ENCODE peak calls at places on chromosomes 3 and 15, in ten cellular contexts. One of them, this sample, is unnamed.

GRCh38 chr3:106302451-106303221 is 433.8 kb upstream of the CBLB start:
- DNase-seq in LHCN-M2: no peak
- DNase-seq in LoVo: no peak
- DNase-seq in EH: no peak
- DNase-seq in NCI-H1092: no peak
- DNase-seq in stimulated activated CD8-positive, alpha-beta memory T cell treated with anti-CD3 and anti-CD28 coated beads, Interleukin-4, amount 100 ng/mL, for 1 hour: no peak
- DNase-seq in NCI-H446 treated with DMSO at 0.1 percent for 48 hours: no peak
- DNase-seq in endothelial cell: no peak
- DNase-seq in effector memory CD4-positive, alpha-beta T cell: no peak
- DNase-seq in stimulated activated CD4-positive, alpha-beta T cell treated with anti-CD3 and anti-CD28 coated beads, Interleukin-4, amount 100 ng/mL, for 1 hour: no peak
- DNase-seq in this sample: no peak

GRCh38 chr3:49469037-49469875 is 811 bp upstream of the DAG1 start:
- DNase-seq in endothelial cell: peak
- DNase-seq in NCI-H1092: no peak
- DNase-seq in EH: peak
- DNase-seq in LHCN-M2: peak
- DNase-seq in effector memory CD4-positive, alpha-beta T cell: no peak
- DNase-seq in LoVo: peak
- DNase-seq in NCI-H446 treated with DMSO at 0.1 percent for 48 hours: no peak
- DNase-seq in stimulated activated CD4-positive, alpha-beta T cell treated with anti-CD3 and anti-CD28 coated beads, Interleukin-4, amount 100 ng/mL, for 1 hour: no peak
- DNase-seq in stimulated activated CD8-positive, alpha-beta memory T cell treated with anti-CD3 and anti-CD28 coated beads, Interleukin-4, amount 100 ng/mL, for 1 hour: no peak
- DNase-seq in this sample: no peak

GRCh38 chr15:67124911-67125588 is 59.6 kb downstream of the SMAD3 start:
- DNase-seq in EH: no peak
- DNase-seq in NCI-H446 treated with DMSO at 0.1 percent for 48 hours: no peak
- DNase-seq in NCI-H1092: no peak
- DNase-seq in LHCN-M2: no peak
- DNase-seq in effector memory CD4-positive, alpha-beta T cell: no peak
- DNase-seq in endothelial cell: no peak
- DNase-seq in stimulated activated CD4-positive, alpha-beta T cell treated with anti-CD3 and anti-CD28 coated beads, Interleukin-4, amount 100 ng/mL, for 1 hour: no peak
- DNase-seq in LoVo: no peak
- DNase-seq in stimulated activated CD8-positive, alpha-beta memory T cell treated with anti-CD3 and anti-CD28 coated beads, Interleukin-4, amount 100 ng/mL, for 1 hour: no peak
- DNase-seq in this sample: no peak

GRCh38 chr15:31487811-31488436 is 161.3 kb downstream of the KLF13 start:
- DNase-seq in stimulated activated CD8-positive, alpha-beta memory T cell treated with anti-CD3 and anti-CD28 coated beads, Interleukin-4, amount 100 ng/mL, for 1 hour: no peak
- DNase-seq in LHCN-M2: peak
- DNase-seq in effector memory CD4-positive, alpha-beta T cell: no peak
- DNase-seq in NCI-H446 treated with DMSO at 0.1 percent for 48 hours: no peak
- DNase-seq in EH: peak
- DNase-seq in LoVo: no peak
- DNase-seq in stimulated activated CD4-positive, alpha-beta T cell treated with anti-CD3 and anti-CD28 coated beads, Interleukin-4, amount 100 ng/mL, for 1 hour: no peak
- DNase-seq in endothelial cell: no peak
- DNase-seq in NCI-H1092: no peak
- DNase-seq in this sample: no peak

GRCh38 chr15:68114356-68114755 is 60.2 kb downstream of the PIAS1 start:
- DNase-seq in stimulated activated CD8-positive, alpha-beta memory T cell treated with anti-CD3 and anti-CD28 coated beads, Interleukin-4, amount 100 ng/mL, for 1 hour: no peak
- DNase-seq in effector memory CD4-positive, alpha-beta T cell: no peak
- DNase-seq in NCI-H446 treated with DMSO at 0.1 percent for 48 hours: no peak
- DNase-seq in stimulated activated CD4-positive, alpha-beta T cell treated with anti-CD3 and anti-CD28 coated beads, Interleukin-4, amount 100 ng/mL, for 1 hour: no peak
- DNase-seq in NCI-H1092: no peak
- DNase-seq in EH: peak
- DNase-seq in endothelial cell: no peak
- DNase-seq in LHCN-M2: peak
- DNase-seq in LoVo: no peak
- DNase-seq in this sample: no peak

GRCh38 chr3:126033765-126034164 is 50.2 kb downstream of the SLC41A3 start:
- DNase-seq in LoVo: no peak
- DNase-seq in LHCN-M2: no peak
- DNase-seq in endothelial cell: no peak
- DNase-seq in effector memory CD4-positive, alpha-beta T cell: no peak
- DNase-seq in NCI-H1092: no peak
- DNase-seq in stimulated activated CD8-positive, alpha-beta memory T cell treated with anti-CD3 and anti-CD28 coated beads, Interleukin-4, amount 100 ng/mL, for 1 hour: no peak
- DNase-seq in stimulated activated CD4-positive, alpha-beta T cell treated with anti-CD3 and anti-CD28 coated beads, Interleukin-4, amount 100 ng/mL, for 1 hour: no peak
- DNase-seq in EH: no peak
- DNase-seq in NCI-H446 treated with DMSO at 0.1 percent for 48 hours: no peak
- DNase-seq in this sample: no peak

GRCh38 chr3:52743152-52743551 is 27.6 kb downstream of the NEK4 start:
- DNase-seq in NCI-H1092: no peak
- DNase-seq in EH: no peak
- DNase-seq in LoVo: no peak
- DNase-seq in endothelial cell: no peak
- DNase-seq in NCI-H446 treated with DMSO at 0.1 percent for 48 hours: no peak
- DNase-seq in stimulated activated CD4-positive, alpha-beta T cell treated with anti-CD3 and anti-CD28 coated beads, Interleukin-4, amount 100 ng/mL, for 1 hour: no peak
- DNase-seq in stimulated activated CD8-positive, alpha-beta memory T cell treated with anti-CD3 and anti-CD28 coated beads, Interleukin-4, amount 100 ng/mL, for 1 hour: no peak
- DNase-seq in LHCN-M2: no peak
- DNase-seq in effector memory CD4-positive, alpha-beta T cell: no peak
- DNase-seq in this sample: no peak

GRCh38 chr3:172787746-172788145 is 37.2 kb downstream of the ECT2 start:
- DNase-seq in LHCN-M2: peak
- DNase-seq in LoVo: no peak
- DNase-seq in effector memory CD4-positive, alpha-beta T cell: no peak
- DNase-seq in endothelial cell: no peak
- DNase-seq in stimulated activated CD4-positive, alpha-beta T cell treated with anti-CD3 and anti-CD28 coated beads, Interleukin-4, amount 100 ng/mL, for 1 hour: no peak
- DNase-seq in NCI-H1092: no peak
- DNase-seq in NCI-H446 treated with DMSO at 0.1 percent for 48 hours: no peak
- DNase-seq in EH: peak
- DNase-seq in stimulated activated CD8-positive, alpha-beta memory T cell treated with anti-CD3 and anti-CD28 coated beads, Interleukin-4, amount 100 ng/mL, for 1 hour: no peak
- DNase-seq in this sample: no peak

This sample was measured in DMS153.